ENCODE peak calls at places on chromosome 15, in four cellular contexts. P, O, N and I are unnamed samples.

GRCh38 chr15:67685008-67685599 is 140.2 kb upstream of the SKOR1 start:
- DNase-seq in O (no peak), N (peak; percentile 25), P (no peak), I (no peak)

GRCh38 chr15:94229591-94230365 is 1.6 kb upstream of the MCTP2 start:
- DNase-seq in N (no peak), O (no peak), P (no peak), I (no peak)

GRCh38 chr15:69526086-69526485 is 73.5 kb downstream of the RPLP1 start:
- DNase-seq in N (no peak), O (no peak), P (no peak), I (no peak)

GRCh38 chr15:39453500-39454073 is 127.3 kb upstream of the THBS1 start:
- DNase-seq in P (no peak), N (no peak), O (peak; percentile 38), I (no peak)

GRCh38 chr15:61364871-61365270 is 135.8 kb upstream of the RORA start:
- DNase-seq in N (peak; percentile 18), P (no peak), O (no peak), I (no peak)

GRCh38 chr15:71435552-71435951 is 320.3 kb downstream of the THSD4 start:
- DNase-seq in O (no peak), N (no peak), P (no peak), I (no peak)

GRCh38 chr15:69443032-69443611 is 9.5 kb upstream of the RPLP1 start:
- DNase-seq in N (no peak), O (no peak), P (no peak), I (no peak)

GRCh38 chr15:58213587-58214360 is 75.6 kb downstream of the AQP9 start:
- DNase-seq in P (no peak), O (no peak), N (no peak), I (no peak)

GRCh38 chr15:46714959-46715358 is 1002.3 kb upstream of the SEMA6D start:
- DNase-seq in O (no peak), P (no peak), N (no peak), I (no peak)

GRCh38 chr15:85404922-85405293 is 24.5 kb downstream of the AKAP13 start:
- DNase-seq in O (no peak), N (no peak), P (no peak), I (no peak)

GRCh38 chr15:101689901-101690300 is 34.4 kb downstream of the TARS3 start:
- DNase-seq in P (no peak), N (no peak), O (no peak), I (peak; percentile 66)

GRCh38 chr15:78056714-78057269 is 20.7 kb downstream of the TBC1D2B start:
- DNase-seq in P (no peak), N (no peak), O (no peak), I (no peak)

GRCh38 chr15:40755821-40756220 is 767 bp upstream of the RMDN3 start:
- DNase-seq in N (no peak), O (no peak), P (no peak), I (no peak)

GRCh38 chr15:35271371-35272043 is 186.4 kb upstream of the NANOGP8 start:
- DNase-seq in N (no peak), P (no peak), O (no peak), I (no peak)

GRCh38 chr15:65212097-65212496 is 824 bp upstream of the CILP start:
- DNase-seq in P (no peak), N (peak; percentile 42), O (no peak), I (no peak)

DNA sequence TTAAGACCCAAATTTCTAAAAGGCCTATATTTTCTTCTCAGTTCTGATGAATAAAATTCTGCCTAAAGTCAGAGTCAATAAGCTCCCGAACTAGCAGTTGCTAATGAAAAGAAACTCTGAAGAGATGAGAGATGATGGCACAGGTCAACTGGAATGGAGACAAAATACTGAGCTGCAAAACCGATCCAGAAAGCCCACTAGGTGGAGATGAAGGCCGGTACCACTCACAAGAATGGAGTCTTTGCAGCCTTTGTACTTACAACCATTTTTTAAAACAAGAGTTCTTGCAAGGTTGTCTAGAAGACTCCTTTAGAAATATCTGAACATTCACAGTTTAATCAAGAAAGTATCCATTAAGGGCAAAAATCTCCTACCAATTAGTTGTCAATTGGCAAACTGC is 119.9 kb upstream of the TJP1 start:
- DNase-seq in P (no peak), O (no peak), N (no peak), I (no peak)
- TF ChIP-seq CTCF in P (peak; percentile 21), O (no peak), N (peak; percentile 46), I (no peak)

GRCh38 chr15:63122002-63122893 is 587 bp downstream of the LACTB start:
- DNase-seq in N (peak; percentile 73), P (peak; percentile 85), O (peak; percentile 98), I (peak; percentile 98)

GRCh38 chr15:63118854-63119253 is 2.8 kb upstream of the LACTB start:
- DNase-seq in N (peak; percentile 66), O (no peak), P (no peak), I (no peak)

GRCh38 chr15:63126726-63127125 is 5.1 kb downstream of the LACTB start:
- DNase-seq in N (no peak), O (no peak), P (no peak), I (no peak)

GRCh38 chr15:63124506-63124905 is 2.8 kb downstream of the LACTB start:
- DNase-seq in O (no peak), P (no peak), N (no peak), I (no peak)

GRCh38 chr15:63121382-63122001 is at the start of gene LACTB:
- DNase-seq in O (peak; percentile 92), N (peak; percentile 75), P (peak; percentile 86), I (peak; percentile 96)
- TF ChIP-seq POLR2A in O (peak; percentile 79), N (peak; percentile 58), P (peak; percentile 44), I (no peak)

DNA sequence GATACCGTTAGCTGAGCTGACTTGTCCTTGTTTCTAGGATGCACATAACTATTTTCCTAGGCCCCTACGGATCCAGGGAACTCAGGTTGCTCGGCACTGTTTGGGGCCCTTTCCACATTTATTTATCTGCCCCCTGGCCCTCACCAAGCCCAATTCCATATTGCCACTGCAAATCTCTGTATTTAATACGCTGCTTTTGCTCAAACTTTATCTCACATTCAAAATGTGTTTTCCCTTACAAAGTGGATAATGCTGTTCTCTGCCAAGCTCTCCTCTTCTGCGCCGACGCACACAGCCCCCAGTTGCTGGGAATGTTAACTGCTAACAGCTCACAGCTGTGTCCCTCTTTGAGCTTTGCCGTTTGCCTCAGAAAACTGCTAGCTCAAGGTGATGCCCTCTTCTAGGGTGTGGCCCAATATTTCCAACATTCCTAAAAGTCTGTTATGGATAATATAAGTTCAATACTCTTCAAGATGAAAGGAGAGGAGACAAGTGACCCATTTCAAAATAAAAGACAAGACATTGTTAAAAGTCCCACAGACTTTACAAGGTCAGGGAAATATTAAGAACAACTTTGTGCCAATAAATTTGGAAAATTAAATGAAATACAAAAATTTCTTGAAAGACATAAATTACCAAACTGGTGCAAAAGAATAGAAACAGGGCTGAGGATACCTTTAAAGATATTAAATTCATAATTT is 12.5 kb upstream of the FBN1 start:
- DNase-seq in P (peak; percentile 28), N (no peak), O (no peak), I (peak; percentile 91)
- H3K27ac ChIP-seq in P (peak overlapping the region; percentile 45), N (no peak overlapping the region), O (no peak overlapping the region), I (no peak overlapping the region)

DNA sequence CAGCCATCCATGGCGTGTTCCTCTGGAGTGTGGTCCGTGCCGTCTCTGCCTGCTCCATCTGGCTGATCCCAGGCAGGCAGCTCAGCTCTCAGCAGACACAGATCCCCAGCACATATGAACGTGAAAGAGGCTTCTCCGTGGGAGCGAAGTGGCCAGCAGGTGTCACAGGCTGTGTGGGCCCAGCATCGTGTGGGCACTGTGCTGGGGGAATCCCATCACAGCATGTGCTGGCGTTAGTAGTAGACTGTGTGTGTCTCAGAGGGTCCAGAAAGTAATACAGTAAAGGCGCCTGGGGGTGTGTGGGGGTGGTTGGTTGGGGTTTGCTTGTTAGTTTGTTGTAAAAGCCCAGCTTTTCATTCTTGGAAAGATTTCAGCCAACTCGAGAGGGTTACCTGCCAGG is 147.6 kb downstream of the IGF1R start:
- DNase-seq in N (no peak), O (no peak), P (no peak), I (no peak)
- TF ChIP-seq CTCF in N (no peak), O (no peak), P (no peak), I (no peak)

GRCh38 chr15:43791993-43792760 is at the start of gene SERF2:
- DNase-seq in O (peak; percentile 100), P (peak; percentile 100), N (peak; percentile 97), I (peak; percentile 100)

GRCh38 chr15:43793647-43794046 is 1.5 kb downstream of the SERF2 start:
- DNase-seq in P (no peak), N (no peak), O (no peak), I (no peak)

GRCh38 chr15:43794269-43795037 is 2.3 kb downstream of the SERF2 start:
- DNase-seq in N (no peak), P (no peak), O (no peak), I (no peak)

GRCh38 chr15:43795197-43795596 is 3.1 kb downstream of the SERF2 start:
- DNase-seq in O (no peak), P (no peak), N (no peak), I (no peak)

DNA sequence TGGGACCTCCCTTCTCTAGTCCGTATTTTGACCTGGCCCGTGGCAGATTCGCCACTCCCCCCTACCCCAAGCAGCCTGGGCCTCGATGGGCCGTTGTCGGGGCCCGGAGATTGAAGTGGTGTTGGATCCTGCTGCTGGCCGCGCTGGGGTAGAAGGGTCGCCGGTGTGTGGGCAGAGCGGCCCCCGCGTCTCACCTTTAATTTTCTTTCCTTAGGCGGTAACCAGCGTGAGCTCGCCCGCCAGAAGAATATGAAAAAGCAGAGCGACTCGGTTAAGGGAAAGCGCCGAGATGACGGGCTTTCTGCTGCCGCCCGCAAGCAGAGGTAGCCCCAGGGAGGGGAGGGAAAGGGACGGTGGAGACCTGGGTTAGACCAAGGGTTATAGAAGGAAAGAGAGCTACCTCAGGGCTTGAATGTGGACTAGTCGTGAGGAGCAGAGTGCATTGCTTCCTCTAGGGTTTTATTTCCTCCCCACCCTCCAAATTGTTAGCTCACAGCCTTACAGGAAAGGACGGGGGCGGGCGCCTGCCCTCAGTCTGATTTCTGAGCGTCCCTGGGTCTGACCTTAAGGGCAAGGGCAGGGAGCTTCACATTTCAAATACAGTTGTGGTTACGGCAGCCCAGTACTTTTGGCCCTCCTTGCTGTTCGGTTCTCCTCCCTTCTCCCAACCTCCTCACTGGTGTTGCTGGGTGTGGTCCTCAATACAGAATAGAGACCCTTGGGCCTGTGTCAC is 807 bp downstream of the SERF2 start:
- DNase-seq in O (peak; percentile 53), N (no peak), P (no peak), I (no peak)
- TF ChIP-seq POLR2A in O (no peak), N (peak; percentile 60), P (no peak), I (no peak)